ENCODE peak calls at places on chromosome 5, in four cellular contexts. V is HCT116, C is WTC11, W is progenitor cell of endocrine pancreas. K is an unnamed sample.

GRCh38 chr5:74895906-74896305 is 29.7 kb upstream of the FAM169A start:
- DNase-seq in V (no peak), C (no peak), W (no peak), K (no peak)

GRCh38 chr5:10582512-10582897 is 18.6 kb downstream of the ANKRD33B start:
- DNase-seq in V (no peak), C (no peak), W (no peak), K (no peak)

GRCh38 chr5:145463634-145464033 is 371.5 kb downstream of the PRELID2 start:
- DNase-seq in V (no peak), C (no peak), W (no peak), K (no peak)

GRCh38 chr5:94983861-94984535 is 300.9 kb downstream of the MCTP1 start:
- DNase-seq in V (no peak), C (no peak), W (no peak), K (no peak)

GRCh38 chr5:11524188-11524587 is 380.1 kb downstream of the CTNND2 start:
- DNase-seq in V (no peak), C (no peak), W (no peak), K (no peak)

GRCh38 chr5:15720515-15720914 is 220.5 kb downstream of the FBXL7 start:
- DNase-seq in V (no peak), C (no peak), W (no peak), K (no peak)

GRCh38 chr5:80885698-80886000 is 74.5 kb upstream of the RASGRF2 start:
- DNase-seq in V (no peak), C (no peak), W (no peak), K (no peak)

GRCh38 chr5:42992035-42992570 is 48.0 kb downstream of the ANXA2R start:
- DNase-seq in V (peak), C (peak), W (no peak), K (peak)

GRCh38 chr5:148794275-148794674 is 32.1 kb upstream of the ADRB2 start:
- DNase-seq in V (no peak), C (no peak), W (no peak), K (no peak)

GRCh38 chr5:7926296-7926695 is 57.3 kb downstream of the MTRR start:
- DNase-seq in V (no peak), C (no peak), W (no peak), K (no peak)

GRCh38 chr5:93909356-93909755 is 168.0 kb upstream of the POU5F2 start:
- DNase-seq in V (no peak), C (no peak), W (no peak), K (no peak)

GRCh38 chr5:95644351-95645042 is 2.1 kb upstream of the RFESD start:
- DNase-seq in V (peak), C (peak), W (no peak), K (no peak)

GRCh38 chr5:169873642-169874041 is 106.7 kb downstream of the INSYN2B start:
- DNase-seq in V (no peak), C (no peak), W (no peak), K (no peak)

GRCh38 chr5:58764199-58764598 is 181.3 kb downstream of the RAB3C start:
- DNase-seq in V (no peak), C (no peak), W (no peak), K (no peak)

GRCh38 chr5:174410716-174411512 is 313.5 kb upstream of the MSX2 start:
- DNase-seq in V (no peak), C (no peak), W (no peak), K (no peak)

GRCh38 chr5:112717506-112718082 is 20.1 kb upstream of the APC start:
- DNase-seq in V (no peak), C (no peak), W (no peak), K (no peak)

GRCh38 chr5:178120661-178121357 is 7.5 kb downstream of the N4BP3 start:
- DNase-seq in V (no peak), C (peak), W (peak), K (peak)

GRCh38 chr5:170251462-170251861 is 18.7 kb downstream of the C5orf58 start:
- DNase-seq in V (no peak), C (no peak), W (no peak), K (no peak)

GRCh38 chr5:97297063-97297715 is 114.1 kb upstream of the RIOK2 start:
- DNase-seq in V (peak), C (peak), W (peak), K (no peak)

DNA sequence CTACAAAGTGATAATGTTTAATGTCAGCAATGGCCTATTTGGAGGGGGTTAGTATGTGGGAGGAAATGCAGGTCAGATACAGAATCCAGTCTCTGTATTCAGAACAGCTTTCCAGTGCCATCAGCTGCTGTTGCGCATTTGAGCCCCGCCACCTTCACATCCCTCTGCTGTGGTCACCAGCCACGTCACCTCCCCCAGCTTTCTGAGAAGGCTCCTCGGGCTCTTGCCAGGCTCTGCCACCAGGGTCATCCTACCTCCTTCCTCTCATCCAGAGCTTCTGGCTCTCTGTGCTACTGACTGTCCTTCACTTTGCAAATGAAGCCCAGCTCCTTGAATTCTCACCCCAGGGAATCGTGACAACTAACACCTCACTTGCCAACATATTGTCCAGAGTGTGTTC is 138.8 kb downstream of the PIK3R1 start:
- DNase-seq in V (no peak), C (no peak), W (no peak), K (no peak)
- TF ChIP-seq CTCF in V (no peak), C (no peak), W (no peak), K (no peak)

GRCh38 chr5:156584856-156585255 is 257.9 kb downstream of the SGCD start:
- DNase-seq in V (no peak), C (no peak), W (no peak), K (no peak)

GRCh38 chr5:156585999-156586398 is 259.0 kb downstream of the SGCD start:
- DNase-seq in V (no peak), C (no peak), W (no peak), K (no peak)

GRCh38 chr5:156581725-156582124 is 254.8 kb downstream of the SGCD start:
- DNase-seq in V (no peak), C (no peak), W (no peak), K (no peak)

GRCh38 chr5:156587012-156587411 is 260.0 kb downstream of the SGCD start:
- DNase-seq in V (no peak), C (no peak), W (no peak), K (no peak)

DNA sequence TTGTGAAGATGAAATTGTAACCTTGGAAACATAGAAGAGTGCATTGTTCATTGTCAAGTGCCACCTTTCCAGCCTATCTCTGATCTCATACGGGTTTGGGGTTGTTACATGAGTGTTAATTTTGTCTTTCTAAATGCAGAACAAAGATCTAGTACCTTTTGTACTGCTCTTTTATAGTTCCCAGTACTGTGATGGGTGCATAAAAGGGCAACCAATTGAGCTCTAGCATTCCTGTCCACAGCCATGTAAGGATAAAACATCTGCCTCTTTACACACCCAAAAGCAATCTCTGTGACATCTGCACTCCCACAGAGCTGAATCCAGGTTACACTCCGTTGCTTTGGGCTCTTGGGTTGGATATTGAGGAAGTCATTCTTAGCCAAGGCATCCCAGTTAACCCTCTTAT is 255.2 kb downstream of the SGCD start:
- DNase-seq in V (no peak), C (no peak), W (no peak), K (no peak)
- TF ChIP-seq CTCF in V (no peak), C (no peak), W (no peak), K (no peak)

GRCh38 chr5:72817076-72817476 is 615 bp downstream of the TNPO1 start:
- DNase-seq in V (peak), C (no peak), W (no peak), K (peak)

GRCh38 chr5:72815580-72816296 is 723 bp upstream of the TNPO1 start:
- DNase-seq in V (no peak), C (no peak), W (no peak), K (no peak)

GRCh38 chr5:72814864-72815263 is 1.6 kb upstream of the TNPO1 start:
- DNase-seq in V (no peak), C (no peak), W (no peak), K (no peak)

GRCh38 chr5:72817639-72818266 is 1.3 kb downstream of the TNPO1 start:
- DNase-seq in V (no peak), C (no peak), W (no peak), K (no peak)

GRCh38 chr5:72816297-72817075 is at the start of gene TNPO1:
- DNase-seq in V (peak), C (peak), W (peak), K (peak)
- TF ChIP-seq CTCF in V (no peak), C (no peak), W (peak), K (no peak)

GRCh38 chr5:110054240-110054639 is 364.5 kb downstream of the MAN2A1 start:
- DNase-seq in V (peak), C (no peak), W (no peak), K (peak)
- TF ChIP-seq CTCF in V (no peak), C (no peak), W (no peak), K (no peak)